ENCODE peak calls at places on chromosomes 2 and 18, in five cellular contexts. One of them, this sample, is unnamed.

GRCh38 chr2:25041307-25041927 is 459 bp upstream of the EFR3B start:
- DNase-seq in pancreas: peak; percentile 85
- DNase-seq in colonic mucosa: peak; percentile 73
- DNase-seq in lower lobe of right lung: peak; percentile 79
- DNase-seq in NB4: no peak
- DNase-seq in this sample: peak; percentile 74

GRCh38 chr2:111904726-111905476 is 6.5 kb downstream of the MERTK start:
- DNase-seq in pancreas: no peak
- DNase-seq in NB4: no peak
- DNase-seq in colonic mucosa: no peak
- DNase-seq in lower lobe of right lung: no peak
- DNase-seq in this sample: no peak

GRCh38 chr18:74294526-74294925 is 2.8 kb upstream of the CYB5A start:
- DNase-seq in lower lobe of right lung: no peak
- DNase-seq in colonic mucosa: no peak
- DNase-seq in pancreas: no peak
- DNase-seq in NB4: no peak
- DNase-seq in this sample: no peak

GRCh38 chr2:33521791-33522281 is 45.4 kb downstream of the RASGRP3 start:
- DNase-seq in lower lobe of right lung: no peak
- DNase-seq in pancreas: no peak
- DNase-seq in colonic mucosa: no peak
- DNase-seq in NB4: no peak
- DNase-seq in this sample: no peak

GRCh38 chr18:5894613-5895299 is 566 bp downstream of the TMEM200C start:
- DNase-seq in colonic mucosa: no peak
- DNase-seq in NB4: no peak
- DNase-seq in pancreas: peak; percentile 63
- DNase-seq in lower lobe of right lung: no peak
- DNase-seq in this sample: no peak

GRCh38 chr2:126634273-126634861 is 21.6 kb upstream of the GYPC start:
- DNase-seq in NB4: peak; percentile 21
- DNase-seq in pancreas: no peak
- DNase-seq in colonic mucosa: peak; percentile 28
- DNase-seq in lower lobe of right lung: no peak
- DNase-seq in this sample: peak; percentile 50

GRCh38 chr2:135974036-135974435 is 11.4 kb downstream of the DARS1 start:
- DNase-seq in pancreas: no peak
- DNase-seq in lower lobe of right lung: no peak
- DNase-seq in colonic mucosa: no peak
- DNase-seq in NB4: peak; percentile 42
- DNase-seq in this sample: no peak

GRCh38 chr2:163734911-163735691 is 707 bp downstream of the FIGN start:
- DNase-seq in NB4: no peak
- DNase-seq in colonic mucosa: no peak
- DNase-seq in pancreas: no peak
- DNase-seq in lower lobe of right lung: no peak
- DNase-seq in this sample: no peak

GRCh38 chr2:71720596-71721361 is 267.4 kb downstream of the DYSF start:
- DNase-seq in pancreas: no peak
- DNase-seq in NB4: no peak
- DNase-seq in lower lobe of right lung: no peak
- DNase-seq in colonic mucosa: no peak
- DNase-seq in this sample: no peak

GRCh38 chr2:7011376-7012083 is 94.3 kb downstream of the RNF144A start:
- DNase-seq in lower lobe of right lung: no peak
- DNase-seq in NB4: no peak
- DNase-seq in pancreas: no peak
- DNase-seq in colonic mucosa: no peak
- DNase-seq in this sample: no peak

GRCh38 chr2:191746809-191747208 is 68.9 kb downstream of the NABP1 start:
- DNase-seq in lower lobe of right lung: no peak
- DNase-seq in pancreas: no peak
- DNase-seq in colonic mucosa: no peak
- DNase-seq in NB4: no peak
- DNase-seq in this sample: no peak

GRCh38 chr18:11994346-11994707 is 13.0 kb downstream of the IMPA2 start:
- DNase-seq in pancreas: peak; percentile 73
- DNase-seq in colonic mucosa: peak; percentile 71
- DNase-seq in lower lobe of right lung: peak; percentile 61
- DNase-seq in NB4: no peak
- DNase-seq in this sample: no peak

GRCh38 chr2:113337809-113338208 is 59.1 kb upstream of the PAX8 start:
- DNase-seq in pancreas: no peak
- DNase-seq in colonic mucosa: no peak
- DNase-seq in NB4: no peak
- DNase-seq in lower lobe of right lung: no peak
- DNase-seq in this sample: no peak

GRCh38 chr18:51988277-51988676 is 351.7 kb upstream of the DCC start:
- DNase-seq in NB4: no peak
- DNase-seq in colonic mucosa: no peak
- DNase-seq in lower lobe of right lung: no peak
- DNase-seq in pancreas: no peak
- DNase-seq in this sample: no peak

GRCh38 chr18:78255013-78255412 is 724.6 kb upstream of the SALL3 start:
- DNase-seq in pancreas: no peak
- DNase-seq in NB4: no peak
- DNase-seq in lower lobe of right lung: no peak
- DNase-seq in colonic mucosa: no peak
- DNase-seq in this sample: no peak
- TF ChIP-seq CTCF in pancreas: no peak
- TF ChIP-seq CTCF in NB4: no peak
- TF ChIP-seq CTCF in lower lobe of right lung: no peak
- TF ChIP-seq CTCF in colonic mucosa: no peak
- TF ChIP-seq CTCF in this sample: no peak

DNA sequence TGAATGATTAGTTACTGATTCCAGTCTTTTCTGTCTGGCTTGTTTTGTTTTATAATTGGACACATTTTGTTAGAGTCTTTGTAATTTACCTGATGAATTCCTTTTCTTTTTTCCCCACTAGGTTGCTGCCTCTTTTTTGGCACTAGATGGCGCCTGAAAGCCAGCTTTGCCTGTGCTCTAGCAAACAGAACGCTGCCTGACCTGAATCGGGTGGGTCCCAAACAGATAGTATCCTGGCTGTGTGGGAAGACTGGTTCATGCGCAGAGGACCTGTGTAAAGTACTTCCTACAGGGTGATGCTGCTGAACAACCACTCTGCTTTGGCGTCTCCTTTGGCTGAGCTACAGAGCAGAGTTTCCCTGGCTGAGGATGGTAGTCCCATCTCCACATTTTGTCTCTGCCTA is 288.2 kb downstream of the IKZF2 start:
- DNase-seq in pancreas: no peak
- DNase-seq in NB4: peak; percentile 74
- DNase-seq in colonic mucosa: peak; percentile 47
- DNase-seq in lower lobe of right lung: peak; percentile 43
- DNase-seq in this sample: peak; percentile 16
- TF ChIP-seq CTCF in pancreas: no peak
- TF ChIP-seq CTCF in NB4: peak; percentile 84
- TF ChIP-seq CTCF in colonic mucosa: peak; percentile 69
- TF ChIP-seq CTCF in lower lobe of right lung: peak; percentile 34
- TF ChIP-seq CTCF in this sample: peak; percentile 73

GRCh38 chr2:170943596-170943995 is 14.5 kb downstream of the GORASP2 start:
- DNase-seq in colonic mucosa: no peak
- DNase-seq in pancreas: no peak
- DNase-seq in lower lobe of right lung: no peak
- DNase-seq in NB4: no peak
- DNase-seq in this sample: no peak
- TF ChIP-seq CTCF in colonic mucosa: no peak
- TF ChIP-seq CTCF in pancreas: no peak
- TF ChIP-seq CTCF in lower lobe of right lung: no peak
- TF ChIP-seq CTCF in NB4: no peak
- TF ChIP-seq CTCF in this sample: no peak

DNA sequence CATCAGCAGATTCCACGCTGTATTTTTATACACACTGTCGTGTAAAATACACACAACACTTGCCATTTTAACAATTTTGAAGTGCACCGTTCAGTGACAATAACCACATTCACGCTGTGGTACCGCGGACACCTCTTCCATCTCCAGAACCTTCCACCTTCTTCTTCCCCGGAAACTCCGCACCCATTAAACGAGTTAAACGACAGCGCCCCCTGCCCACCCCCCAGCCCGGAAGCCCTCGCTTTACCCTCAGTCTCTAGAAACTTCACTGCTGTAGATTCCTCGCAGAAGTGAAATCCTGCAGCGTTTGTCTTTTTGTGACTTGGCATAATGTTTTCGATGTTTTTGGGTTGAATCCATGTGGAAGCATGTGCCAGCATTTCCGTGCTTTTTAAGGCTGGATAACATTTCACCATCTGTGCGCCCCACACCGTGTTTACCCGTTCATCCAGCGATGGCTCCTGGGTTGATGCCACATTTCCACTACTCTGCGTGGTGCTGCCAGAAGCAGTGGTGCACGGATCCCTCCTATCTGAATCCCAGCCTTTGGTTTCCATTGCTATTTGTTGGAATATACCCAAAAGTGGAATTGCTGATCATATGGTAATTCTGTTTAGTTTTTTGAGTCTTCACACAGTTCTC is 32.1 kb upstream of the TMEM18 start:
- DNase-seq in pancreas: no peak
- DNase-seq in NB4: no peak
- DNase-seq in lower lobe of right lung: no peak
- DNase-seq in colonic mucosa: no peak
- DNase-seq in this sample: no peak
- TF ChIP-seq CTCF in pancreas: no peak
- TF ChIP-seq CTCF in NB4: no peak
- TF ChIP-seq CTCF in lower lobe of right lung: no peak
- TF ChIP-seq CTCF in colonic mucosa: no peak
- TF ChIP-seq CTCF in this sample: no peak

DNA sequence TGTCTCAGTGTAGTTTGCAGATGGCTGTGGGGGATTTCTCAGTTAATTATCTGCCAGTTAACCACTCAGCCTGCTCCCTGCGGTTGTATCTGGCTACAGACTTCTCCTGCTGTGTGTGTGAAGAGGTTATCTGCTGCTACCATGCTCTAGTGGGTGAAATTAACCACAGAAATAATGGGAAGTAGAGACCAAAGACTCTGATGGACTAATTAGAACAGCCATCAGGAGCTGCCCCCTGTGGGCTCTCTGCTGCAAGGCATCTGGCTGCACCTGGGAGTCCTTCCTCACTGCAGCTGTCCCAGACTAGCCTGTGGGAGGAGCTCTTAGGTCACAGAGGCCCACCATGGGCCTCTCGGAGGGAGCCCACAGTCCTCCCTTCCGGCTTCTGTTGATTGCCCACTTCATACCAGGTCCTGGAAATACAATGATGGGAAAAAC is 66.6 kb downstream of the CTIF start:
- DNase-seq in pancreas: peak; percentile 7
- DNase-seq in colonic mucosa: no peak
- DNase-seq in lower lobe of right lung: no peak
- DNase-seq in NB4: peak; percentile 94
- DNase-seq in this sample: peak; percentile 28
- TF ChIP-seq CTCF in pancreas: no peak
- TF ChIP-seq CTCF in colonic mucosa: no peak
- TF ChIP-seq CTCF in lower lobe of right lung: no peak
- TF ChIP-seq CTCF in NB4: peak; percentile 72
- TF ChIP-seq CTCF in this sample: no peak

DNA sequence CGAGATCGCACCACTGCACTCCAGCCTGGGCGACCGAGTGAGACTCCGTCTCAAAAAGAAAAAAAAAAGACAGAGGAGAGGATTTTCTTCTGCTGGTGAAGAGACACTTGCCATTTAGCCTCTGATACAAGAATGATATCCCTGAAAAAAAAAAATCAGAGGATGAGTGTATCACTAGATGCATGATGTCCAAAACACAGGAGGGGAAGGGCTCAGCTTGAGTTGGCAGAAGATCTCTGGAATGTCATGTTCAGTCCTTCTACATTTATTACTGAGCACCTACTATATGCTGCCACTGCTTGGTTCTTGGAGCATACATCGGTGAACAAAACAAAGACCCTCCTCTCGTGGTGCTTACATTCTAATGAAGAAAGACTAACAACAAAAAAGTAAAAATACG is 10.9 kb upstream of the PKDCC start:
- DNase-seq in NB4: no peak
- DNase-seq in colonic mucosa: no peak
- DNase-seq in lower lobe of right lung: no peak
- DNase-seq in pancreas: no peak
- DNase-seq in this sample: no peak
- TF ChIP-seq CTCF in NB4: no peak
- TF ChIP-seq CTCF in colonic mucosa: no peak
- TF ChIP-seq CTCF in lower lobe of right lung: no peak
- TF ChIP-seq CTCF in pancreas: no peak
- TF ChIP-seq CTCF in this sample: no peak

This sample was measured in Calu3.